ENCODE peak calls at places on chromosome 13, in four cellular contexts. R is CD8-positive, alpha-beta T cell; T is IMR-90; H is fibroblast of lung. N is an unnamed sample.

GRCh38 chr13:29621401-29621800 is 25.9 kb upstream of the SLC7A1 start:
- DNase-seq in H (no peak), R (no peak), T (peak), N (peak)

GRCh38 chr13:103607995-103608394 is 541.8 kb upstream of the SLC10A2 start:
- DNase-seq in T (no peak), H (no peak), R (no peak), N (no peak)

GRCh38 chr13:48562296-48563066 is 29.6 kb upstream of the RCBTB2 start:
- DNase-seq in R (peak), H (no peak), T (no peak), N (no peak)

GRCh38 chr13:25169951-25170553 is 2.0 kb downstream of the AMER2 start:
- DNase-seq in H (no peak), T (no peak), R (no peak), N (no peak)

GRCh38 chr13:23776698-23777570 is 112.3 kb downstream of the MIPEP start:
- DNase-seq in R (no peak), T (no peak), H (no peak), N (no peak)

GRCh38 chr13:50382511-50382910 is 367.3 kb downstream of the KCNRG start:
- DNase-seq in T (no peak), H (no peak), R (no peak), N (no peak)

GRCh38 chr13:91142572-91142971 is 204.9 kb upstream of the MIR17HG start:
- DNase-seq in H (peak), R (no peak), T (peak), N (no peak)

GRCh38 chr13:51635137-51635878 is 51.0 kb downstream of the WDFY2 start:
- DNase-seq in R (no peak), T (no peak), H (no peak), N (no peak)

GRCh38 chr13:102012299-102013293 is 389.3 kb downstream of the FGF14 start:
- DNase-seq in R (no peak), T (no peak), H (no peak), N (no peak)

GRCh38 chr13:98108330-98108729 is 34.6 kb upstream of the FARP1 start:
- DNase-seq in T (peak), H (no peak), R (no peak), N (no peak)

GRCh38 chr13:20190481-20191310 is 2.0 kb downstream of the GJB2 start:
- DNase-seq in R (no peak), T (peak), H (peak), N (peak)

GRCh38 chr13:98171806-98172569 is 5.1 kb downstream of the RNF113B start:
- DNase-seq in H (peak), R (no peak), T (peak), N (no peak)

GRCh38 chr13:42110410-42111155 is 62.1 kb downstream of the DGKH start:
- DNase-seq in R (no peak), T (peak), H (peak), N (peak)

GRCh38 chr13:93951153-93951552 is 528.3 kb downstream of the DCT start:
- DNase-seq in T (peak), R (no peak), H (peak), N (peak)
- TF ChIP-seq CTCF in T (peak), R (no peak), H (peak), N (peak)

GRCh38 chr13:28550721-28551497 is 56.0 kb upstream of the FLT1 start:
- DNase-seq in H (no peak), R (no peak), T (no peak), N (no peak)

GRCh38 chr13:28551498-28551895 is 56.6 kb upstream of the FLT1 start:
- DNase-seq in H (no peak), T (no peak), R (no peak), N (no peak)

GRCh38 chr13:28545583-28546333 is 50.8 kb upstream of the FLT1 start:
- DNase-seq in R (no peak), H (no peak), T (no peak), N (no peak)

GRCh38 chr13:28548468-28548867 is 53.5 kb upstream of the FLT1 start:
- DNase-seq in T (no peak), R (no peak), H (no peak), N (no peak)

GRCh38 chr13:28548872-28549271 is 53.9 kb upstream of the FLT1 start:
- DNase-seq in R (no peak), T (no peak), H (no peak), N (no peak)
- TF ChIP-seq CTCF in R (no peak), T (peak), H (no peak), N (peak)

GRCh38 chr13:95185851-95186250 is 115.4 kb downstream of the ABCC4 start:
- DNase-seq in H (no peak), R (peak), T (no peak), N (no peak)
- TF ChIP-seq CTCF in H (no peak), R (no peak), T (no peak), N (no peak)

GRCh38 chr13:27023385-27023784 is 148.2 kb downstream of the USP12 start:
- DNase-seq in R (no peak), H (no peak), T (no peak), N (no peak)
- TF ChIP-seq CTCF in R (no peak), H (no peak), T (no peak), N (no peak)

GRCh38 chr13:33797622-33798021 is 20.3 kb upstream of the RFC3 start:
- DNase-seq in R (no peak), H (peak), T (no peak), N (no peak)

GRCh38 chr13:33796095-33796494 is 21.9 kb upstream of the RFC3 start:
- DNase-seq in H (no peak), T (no peak), R (no peak), N (no peak)

GRCh38 chr13:33798023-33798422 is 19.9 kb upstream of the RFC3 start:
- DNase-seq in R (no peak), T (no peak), H (no peak), N (no peak)

GRCh38 chr13:33800646-33801186 is 17.2 kb upstream of the RFC3 start:
- DNase-seq in R (no peak), T (no peak), H (peak), N (no peak)

GRCh38 chr13:33799950-33800592 is 17.9 kb upstream of the RFC3 start:
- DNase-seq in H (peak), T (peak), R (no peak), N (peak)
- TF ChIP-seq CTCF in H (peak), T (peak), R (no peak), N (peak)

GRCh38 chr13:47459512-47459911 is 541.6 kb downstream of the SUCLA2 start:
- DNase-seq in T (peak), R (no peak), H (peak), N (peak)
- TF ChIP-seq CTCF in T (peak), R (no peak), H (peak), N (peak)

DNA sequence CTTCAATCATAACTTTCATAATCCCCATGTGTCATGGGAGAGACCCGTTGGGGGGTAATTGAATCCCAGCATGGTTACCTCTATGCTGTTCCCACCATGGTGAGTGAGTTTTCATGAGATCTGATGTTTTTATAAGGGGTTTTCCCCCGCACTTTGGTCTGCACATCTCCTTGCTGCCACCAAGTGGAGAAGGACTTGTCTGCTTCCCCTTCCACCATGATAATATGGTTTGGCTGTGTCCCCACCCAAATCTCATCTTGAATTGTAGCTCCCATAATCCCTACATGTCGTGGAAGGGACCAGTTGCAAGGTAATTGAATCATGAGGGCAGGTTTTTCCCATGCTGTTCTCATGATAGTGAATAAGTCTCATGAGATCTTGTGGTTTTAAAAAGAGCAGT is 524.9 kb downstream of the SLITRK5 start:
- DNase-seq in R (no peak), H (peak), T (no peak), N (no peak)
- TF ChIP-seq CTCF in R (no peak), H (no peak), T (no peak), N (no peak)

GRCh38 chr13:93172109-93172508 is 54.5 kb upstream of the GPC6 start:
- DNase-seq in H (no peak), T (no peak), R (no peak), N (no peak)
- TF ChIP-seq CTCF in H (peak), T (peak), R (no peak), N (peak)

GRCh38 chr13:33441015-33441414 is 155.5 kb upstream of the STARD13 start:
- DNase-seq in H (peak), T (peak), R (no peak), N (peak)
- TF ChIP-seq CTCF in H (peak), T (peak), R (no peak), N (peak)

DNA sequence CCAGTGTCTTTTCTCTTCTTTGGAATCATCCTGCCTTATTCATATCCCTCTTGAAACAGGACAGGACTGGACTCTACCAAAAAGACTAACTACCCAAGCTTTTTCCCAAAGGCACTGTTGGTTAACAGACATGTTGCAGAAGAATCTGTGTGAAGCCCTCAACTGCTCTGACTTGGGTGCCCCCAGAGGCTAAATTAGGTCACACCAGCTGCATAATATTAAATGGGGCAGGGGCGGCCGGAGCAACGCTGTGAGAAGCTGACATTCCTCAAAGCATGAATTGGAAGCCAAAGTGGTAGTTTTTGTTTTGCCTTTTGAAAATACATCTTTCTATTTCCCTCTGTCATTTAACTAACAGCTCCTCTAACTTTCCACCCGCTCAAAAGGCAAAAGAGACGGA is 185.9 kb downstream of the LHFPL6 start:
- DNase-seq in R (no peak), H (no peak), T (no peak), N (peak)
- TF ChIP-seq CTCF in R (no peak), H (peak), T (peak), N (peak)

N was measured in HFFc6.